ENCODE peak calls at places on chromosome 11, in six cellular contexts. One of them, this sample, is unnamed.
A peak's percentile ranks its signal among the peaks of the same experiment; 100 is the strongest.

GRCh38 chr11:8988329-8989234 is 15.2 kb downstream of the NRIP3 start:
- DNase-seq in EL: peak; percentile 69
- DNase-seq in OCI-LY7: no peak
- DNase-seq in stimulated activated CD4-positive, alpha-beta T cell treated with anti-CD3 and anti-CD28 coated beads, Interleukin-1b, Interleukin-23, amount 100 ng/mL, for 4 hours: no peak
- DNase-seq in kidney epithelial cell: no peak
- DNase-seq in RPMI8226: no peak
- DNase-seq in this sample: no peak

GRCh38 chr11:63768232-63769043 is at the start of gene ZFTA:
- DNase-seq in EL: peak; percentile 69
- DNase-seq in OCI-LY7: peak; percentile 84
- DNase-seq in stimulated activated CD4-positive, alpha-beta T cell treated with anti-CD3 and anti-CD28 coated beads, Interleukin-1b, Interleukin-23, amount 100 ng/mL, for 4 hours: peak; percentile 66
- DNase-seq in kidney epithelial cell: no peak
- DNase-seq in RPMI8226: peak; percentile 80
- DNase-seq in this sample: peak; percentile 84

GRCh38 chr11:64103377-64103985 is 62.4 kb downstream of the MACROD1 start:
- DNase-seq in EL: no peak
- DNase-seq in OCI-LY7: no peak
- DNase-seq in stimulated activated CD4-positive, alpha-beta T cell treated with anti-CD3 and anti-CD28 coated beads, Interleukin-1b, Interleukin-23, amount 100 ng/mL, for 4 hours: no peak
- DNase-seq in kidney epithelial cell: no peak
- DNase-seq in RPMI8226: no peak
- DNase-seq in this sample: no peak

GRCh38 chr11:95140397-95141030 is 50.9 kb downstream of the ENDOD1 start:
- DNase-seq in EL: no peak
- DNase-seq in OCI-LY7: no peak
- DNase-seq in stimulated activated CD4-positive, alpha-beta T cell treated with anti-CD3 and anti-CD28 coated beads, Interleukin-1b, Interleukin-23, amount 100 ng/mL, for 4 hours: no peak
- DNase-seq in kidney epithelial cell: no peak
- DNase-seq in RPMI8226: no peak
- DNase-seq in this sample: no peak

GRCh38 chr11:126268361-126268707 is 361 bp downstream of the SRPRA start:
- DNase-seq in EL: no peak
- DNase-seq in OCI-LY7: peak; percentile 12
- DNase-seq in stimulated activated CD4-positive, alpha-beta T cell treated with anti-CD3 and anti-CD28 coated beads, Interleukin-1b, Interleukin-23, amount 100 ng/mL, for 4 hours: no peak
- DNase-seq in kidney epithelial cell: no peak
- DNase-seq in RPMI8226: no peak
- DNase-seq in this sample: no peak

GRCh38 chr11:122977455-122978302 is 4.0 kb downstream of the BSX start:
- DNase-seq in EL: no peak
- DNase-seq in OCI-LY7: no peak
- DNase-seq in stimulated activated CD4-positive, alpha-beta T cell treated with anti-CD3 and anti-CD28 coated beads, Interleukin-1b, Interleukin-23, amount 100 ng/mL, for 4 hours: no peak
- DNase-seq in kidney epithelial cell: no peak
- DNase-seq in RPMI8226: no peak
- DNase-seq in this sample: no peak

GRCh38 chr11:112310867-112311266 is 50.2 kb upstream of the PLET1 start:
- DNase-seq in EL: no peak
- DNase-seq in OCI-LY7: no peak
- DNase-seq in stimulated activated CD4-positive, alpha-beta T cell treated with anti-CD3 and anti-CD28 coated beads, Interleukin-1b, Interleukin-23, amount 100 ng/mL, for 4 hours: no peak
- DNase-seq in kidney epithelial cell: no peak
- DNase-seq in RPMI8226: no peak
- DNase-seq in this sample: no peak

GRCh38 chr11:46649180-46649738 is 31.9 kb downstream of the ATG13 start:
- DNase-seq in EL: peak; percentile 95
- DNase-seq in OCI-LY7: no peak
- DNase-seq in stimulated activated CD4-positive, alpha-beta T cell treated with anti-CD3 and anti-CD28 coated beads, Interleukin-1b, Interleukin-23, amount 100 ng/mL, for 4 hours: no peak
- DNase-seq in kidney epithelial cell: peak; percentile 38
- DNase-seq in RPMI8226: no peak
- DNase-seq in this sample: no peak

GRCh38 chr11:64762916-64763803 is 3.4 kb upstream of the PYGM start:
- DNase-seq in EL: peak; percentile 62
- DNase-seq in OCI-LY7: peak; percentile 77
- DNase-seq in stimulated activated CD4-positive, alpha-beta T cell treated with anti-CD3 and anti-CD28 coated beads, Interleukin-1b, Interleukin-23, amount 100 ng/mL, for 4 hours: no peak
- DNase-seq in kidney epithelial cell: peak; percentile 80
- DNase-seq in RPMI8226: no peak
- DNase-seq in this sample: no peak

GRCh38 chr11:637593-638507 is 781 bp downstream of the DRD4 start:
- DNase-seq in EL: no peak
- DNase-seq in OCI-LY7: no peak
- DNase-seq in stimulated activated CD4-positive, alpha-beta T cell treated with anti-CD3 and anti-CD28 coated beads, Interleukin-1b, Interleukin-23, amount 100 ng/mL, for 4 hours: no peak
- DNase-seq in kidney epithelial cell: no peak
- DNase-seq in RPMI8226: no peak
- DNase-seq in this sample: no peak

GRCh38 chr11:67418476-67419281 is 3.2 kb downstream of the CARNS1 start:
- DNase-seq in EL: no peak
- DNase-seq in OCI-LY7: no peak
- DNase-seq in stimulated activated CD4-positive, alpha-beta T cell treated with anti-CD3 and anti-CD28 coated beads, Interleukin-1b, Interleukin-23, amount 100 ng/mL, for 4 hours: no peak
- DNase-seq in kidney epithelial cell: no peak
- DNase-seq in RPMI8226: peak; percentile 98
- DNase-seq in this sample: peak; percentile 80

GRCh38 chr11:59145534-59145933 is 2.9 kb downstream of the FAM111A start:
- DNase-seq in EL: peak; percentile 46
- DNase-seq in OCI-LY7: no peak
- DNase-seq in stimulated activated CD4-positive, alpha-beta T cell treated with anti-CD3 and anti-CD28 coated beads, Interleukin-1b, Interleukin-23, amount 100 ng/mL, for 4 hours: no peak
- DNase-seq in kidney epithelial cell: no peak
- DNase-seq in RPMI8226: no peak
- DNase-seq in this sample: no peak